ENCODE peak calls at places on chromosomes 4 and X, in six cellular contexts. E, P, G, C, Z and U are unnamed samples.

GRCh38 chr4:149972407-149972806 is 105.8 kb upstream of the DCLK2 start:
- DNase-seq in G (no peak), C (no peak), Z (no peak), E (no peak), P (no peak), U (no peak)

GRCh38 chrX:119071381-119071780 is 1.4 kb upstream of the CT47C1 start:
- DNase-seq in G (no peak), E (no peak), P (no peak), C (no peak), Z (no peak), U (no peak)

GRCh38 chr4:91058345-91058744 is 931.2 kb downstream of the CCSER1 start:
- DNase-seq in P (no peak), C (no peak), E (no peak), G (no peak), Z (no peak), U (no peak)

GRCh38 chr4:22363071-22363470 is 152.8 kb downstream of the ADGRA3 start:
- DNase-seq in G (no peak), P (no peak), Z (no peak), E (no peak), C (no peak), U (no peak)

GRCh38 chr4:6992728-6993655 is 50.2 kb upstream of the TADA2B start:
- DNase-seq in P (no peak), C (no peak), E (no peak), Z (no peak), G (peak), U (no peak)

GRCh38 chr4:163330828-163331628 is 1.4 kb downstream of the NPY1R start:
- DNase-seq in P (no peak), G (no peak), Z (no peak), E (no peak), C (no peak), U (no peak)

GRCh38 chr4:48196758-48197504 is 62.9 kb upstream of the TXK start:
- DNase-seq in E (no peak), Z (no peak), P (no peak), G (no peak), C (no peak), U (no peak)

GRCh38 chr4:23333556-23333945 is 556.3 kb downstream of the PPARGC1A start:
- DNase-seq in E (no peak), G (no peak), P (no peak), Z (no peak), C (no peak), U (no peak)

GRCh38 chr4:7328913-7329638 is 105.7 kb downstream of the PSAPL1 start:
- DNase-seq in G (no peak), P (no peak), E (no peak), Z (no peak), C (peak), U (peak)

GRCh38 chr4:86092684-86093083 is 267.2 kb downstream of the MAPK10 start:
- DNase-seq in G (no peak), E (no peak), Z (no peak), P (no peak), C (no peak), U (peak)

GRCh38 chrX:13387656-13388421 is 68.0 kb upstream of the ATXN3L start:
- DNase-seq in Z (no peak), G (no peak), C (no peak), E (no peak), P (no peak), U (no peak)

GRCh38 chr4:52704133-52704532 is 45.0 kb upstream of the USP46 start:
- DNase-seq in Z (no peak), P (no peak), G (no peak), E (no peak), C (no peak), U (no peak)

GRCh38 chr4:158209825-158210807 is at the start of gene TMEM144:
- DNase-seq in P (peak), E (no peak), C (peak), G (no peak), Z (peak), U (peak)

GRCh38 chr4:3638080-3638715 is 106.0 kb upstream of the LRPAP1 start:
- DNase-seq in E (no peak), Z (no peak), P (no peak), C (no peak), G (no peak), U (no peak)

GRCh38 chr4:917466-917865 is 14.7 kb downstream of the GAK start:
- DNase-seq in P (no peak), G (peak), E (no peak), Z (no peak), C (no peak), U (no peak)

GRCh38 chr4:185305979-185306442 is 89.7 kb downstream of the LRP2BP start:
- DNase-seq in Z (no peak), C (peak), G (no peak), P (no peak), E (no peak), U (peak)

DNA sequence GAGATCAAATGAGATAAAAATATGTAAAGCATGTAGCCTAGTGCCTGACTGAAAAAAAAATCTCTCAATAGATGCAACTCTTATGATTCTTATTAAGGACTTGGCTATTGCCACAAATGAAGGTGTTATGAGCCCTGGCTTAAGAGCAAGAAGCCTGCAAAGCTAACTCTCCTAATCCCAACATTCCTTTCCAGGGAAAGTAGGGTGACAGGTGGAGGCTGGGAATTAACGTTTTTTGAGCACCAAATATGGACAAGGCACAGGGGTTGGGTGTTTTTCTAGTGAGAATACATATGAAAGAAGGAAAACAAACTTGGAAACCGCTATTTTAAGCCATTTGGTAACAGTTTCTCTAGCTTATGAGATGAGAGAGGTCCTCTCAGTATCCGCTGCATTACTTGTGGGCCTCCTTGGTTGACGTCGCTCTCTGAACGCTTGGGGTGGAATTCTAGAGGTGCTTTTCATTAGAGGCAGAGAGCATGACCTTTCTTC is 2.4 kb downstream of the RHOH start:
- DNase-seq in C (no peak), G (no peak), P (no peak), Z (no peak), E (no peak), U (no peak)
- TF ChIP-seq POLR2AphosphoS5 in C (no peak), G (no peak), P (no peak), Z (no peak), E (peak), U (no peak)

GRCh38 chr4:147421456-147421855 is 59.4 kb upstream of the EDNRA start:
- DNase-seq in P (no peak), G (no peak), Z (no peak), C (no peak), E (no peak), U (no peak)
- TF ChIP-seq POLR2AphosphoS5 in P (no peak), G (no peak), Z (no peak), C (no peak), E (no peak), U (no peak)

GRCh38 chr4:177802149-177802548 is 359.9 kb upstream of the AGA start:
- DNase-seq in G (no peak), Z (no peak), E (no peak), C (no peak), P (no peak), U (no peak)
- TF ChIP-seq POLR2AphosphoS5 in G (no peak), Z (no peak), E (no peak), C (no peak), P (no peak), U (no peak)

GRCh38 chrX:150610446-150610845 is 42.0 kb downstream of the MTM1 start:
- DNase-seq in E (no peak), G (no peak), Z (no peak), C (no peak), P (no peak), U (no peak)
- TF ChIP-seq POLR2AphosphoS5 in E (no peak), G (no peak), Z (no peak), C (no peak), P (no peak), U (no peak)

DNA sequence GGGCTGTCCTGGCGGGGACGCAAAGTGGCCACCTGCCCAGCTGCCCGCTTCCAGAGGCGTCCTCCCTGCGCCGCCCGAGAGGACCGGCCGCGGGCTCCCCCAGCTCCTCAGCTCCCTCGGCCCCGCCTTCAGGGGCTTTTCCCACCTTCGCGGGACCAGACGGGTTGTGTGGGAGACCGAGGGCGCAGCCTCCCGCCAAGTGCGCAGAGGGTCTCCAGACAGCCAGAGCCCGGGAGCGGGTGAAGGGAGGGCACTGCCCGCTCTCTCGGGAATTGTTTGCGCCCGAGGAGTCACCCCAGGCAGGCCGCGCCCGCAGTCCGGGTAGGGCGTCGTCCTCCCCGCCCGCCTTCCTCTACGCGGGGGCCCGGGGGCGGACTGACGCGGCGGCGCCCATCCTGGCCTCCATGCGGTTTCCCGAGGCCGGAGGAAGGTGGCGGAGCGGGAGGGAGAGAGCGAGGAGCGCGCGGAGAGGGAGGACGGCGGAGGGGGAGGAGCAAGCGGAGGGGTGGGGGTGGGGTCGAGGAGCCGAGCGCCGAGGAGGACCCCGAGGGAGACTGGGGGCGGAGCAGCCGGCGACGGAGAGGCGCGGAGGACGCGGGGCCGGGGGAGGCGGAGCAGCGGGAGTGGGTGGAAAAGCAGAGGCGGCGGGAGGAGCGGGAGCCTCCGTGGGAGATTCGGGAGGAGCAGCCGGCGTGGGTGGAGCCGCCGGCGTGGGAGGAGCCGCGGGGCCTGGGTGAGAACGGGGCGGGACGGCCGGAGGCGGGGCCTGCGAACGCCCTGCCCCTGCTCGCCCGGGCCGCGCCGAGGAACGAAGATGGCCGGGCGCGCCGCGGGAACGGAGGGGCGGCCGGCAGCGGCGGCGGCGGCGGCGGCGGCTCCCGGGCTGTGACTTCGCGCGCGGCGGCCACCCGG is 47.6 kb downstream of the CLDN34 start:
- DNase-seq in G (peak), E (peak), P (peak), Z (peak), C (peak), U (peak)
- TF ChIP-seq POLR2AphosphoS5 in G (no peak), E (no peak), P (peak), Z (no peak), C (no peak), U (peak)

GRCh38 chr4:80042821-80043220 is 30.2 kb downstream of the ANTXR2 start:
- DNase-seq in G (no peak), Z (no peak), P (no peak), E (no peak), C (no peak), U (no peak)

GRCh38 chr4:80043534-80043933 is 29.5 kb downstream of the ANTXR2 start:
- DNase-seq in Z (no peak), G (no peak), C (no peak), P (no peak), E (no peak), U (no peak)

GRCh38 chr4:80049813-80050534 is 23.1 kb downstream of the ANTXR2 start:
- DNase-seq in Z (no peak), C (no peak), G (no peak), E (no peak), P (no peak), U (no peak)

GRCh38 chr4:80049402-80049801 is 23.6 kb downstream of the ANTXR2 start:
- DNase-seq in G (no peak), Z (no peak), E (no peak), P (no peak), C (no peak), U (no peak)

DNA sequence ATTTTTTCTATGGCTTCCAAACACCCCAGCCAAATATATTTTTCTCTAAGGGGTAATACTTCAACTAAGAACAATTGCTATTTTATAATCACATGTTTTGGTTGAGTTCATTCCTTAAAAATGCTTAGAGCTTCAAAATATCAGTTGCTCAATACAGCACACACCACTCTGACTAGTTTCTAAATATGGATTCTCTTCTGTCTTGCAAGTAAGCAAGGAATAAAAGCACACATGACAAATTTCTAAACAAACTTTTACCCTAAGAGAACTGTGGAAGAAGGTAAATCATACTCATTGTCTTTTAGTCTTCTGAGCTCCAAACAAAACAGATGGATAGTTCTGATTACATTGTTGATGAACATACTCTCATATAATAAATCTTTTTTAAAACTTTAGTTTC is 27.2 kb downstream of the ANTXR2 start:
- DNase-seq in G (no peak), C (no peak), E (no peak), P (no peak), Z (no peak), U (peak)
- TF ChIP-seq POLR2AphosphoS5 in G (no peak), C (no peak), E (no peak), P (no peak), Z (no peak), U (no peak)